ENCODE peak calls at places on chromosomes 4 and X, in seven cellular contexts. Z is NCI-H510A; F is amniotic stem cell; X is aorta; T is stimulated activated CD4-positive, alpha-beta T cell treated with anti-CD3 and anti-CD28 coated beads, Interleukin-1b, Interleukin-23, amount 100 ng/mL, for 24 hours; Q is smooth muscle cell of the brain vasculature; K is lower leg skin. P is an unnamed sample.

GRCh38 chr4:28675582-28675981 is 1814.9 kb downstream of the STIM2 start:
- DNase-seq in Z (no peak), F (no peak), X (no peak), T (no peak), Q (no peak), K (no peak), P (no peak)

GRCh38 chr4:30832652-30833051 is 112.5 kb downstream of the PCDH7 start:
- DNase-seq in Z (no peak), F (no peak), X (no peak), T (no peak), Q (no peak), K (no peak), P (no peak)

GRCh38 chrX:39204945-39205344 is 403.7 kb downstream of the MID1IP1 start:
- DNase-seq in Z (no peak), F (no peak), X (no peak), T (peak), Q (no peak), K (no peak), P (no peak)

GRCh38 chr4:19455196-19455595 is 796.5 kb upstream of the SLIT2 start:
- DNase-seq in Z (peak), F (no peak), X (no peak), T (no peak), Q (no peak), K (no peak), P (no peak)

GRCh38 chr4:161577604-161578301 is 586.0 kb downstream of the FSTL5 start:
- DNase-seq in Z (no peak), F (no peak), X (no peak), T (no peak), Q (peak), K (no peak), P (no peak)

GRCh38 chr4:151284534-151285245 is 7.7 kb downstream of the PRSS48 start:
- DNase-seq in Z (no peak), F (no peak), X (no peak), T (no peak), Q (no peak), K (no peak), P (no peak)

GRCh38 chr4:156815717-156816319 is 155.8 kb downstream of the PDGFC start:
- DNase-seq in Z (peak), F (no peak), X (no peak), T (no peak), Q (no peak), K (no peak), P (no peak)

GRCh38 chr4:137621056-137621455 is 88.8 kb upstream of the PCDH18 start:
- DNase-seq in Z (no peak), F (no peak), X (no peak), T (no peak), Q (no peak), K (no peak), P (no peak)

GRCh38 chrX:120244735-120245498 is 5.7 kb upstream of the ZBTB33 start:
- DNase-seq in Z (peak), F (peak), X (peak), T (peak), Q (peak), K (peak), P (peak)

GRCh38 chrX:152904151-152905080 is 6.5 kb downstream of the ZNF185 start:
- DNase-seq in Z (peak), F (peak), X (peak), T (no peak), Q (no peak), K (no peak), P (no peak)

P was measured in left lung.